ENCODE peak calls at places on chromosomes 3 and 15, in four cellular contexts. T is HCT116, V is neural progenitor cell, C is GM23338. N is an unnamed sample.

GRCh38 chr15:51861557-51862350 is 32.3 kb downstream of the TMOD3 start:
- DNase-seq in C (no peak), V (no peak), T (no peak), N (no peak)

GRCh38 chr3:48739955-48740823 is 23.2 kb upstream of the IP6K2 start:
- DNase-seq in C (peak), T (peak), V (peak), N (peak)

GRCh38 chr3:110314512-110315114 is 757.0 kb upstream of the NECTIN3 start:
- DNase-seq in C (peak), V (peak), T (peak), N (peak)

GRCh38 chr15:62834686-62835279 is 207.8 kb upstream of the TPM1 start:
- DNase-seq in C (no peak), T (no peak), V (no peak), N (no peak)

GRCh38 chr15:100910119-100910518 is 9.0 kb upstream of the LRRK1 start:
- DNase-seq in T (no peak), C (peak), V (peak), N (no peak)

GRCh38 chr3:14391033-14391432 is 11.4 kb upstream of the SLC6A6 start:
- DNase-seq in T (no peak), V (no peak), C (no peak), N (no peak)

GRCh38 chr3:190307164-190307545 is 15.1 kb downstream of the CLDN1 start:
- DNase-seq in C (no peak), T (no peak), V (no peak), N (no peak)

GRCh38 chr3:53166781-53167291 is 5.8 kb downstream of the PRKCD start:
- DNase-seq in T (no peak), C (no peak), V (no peak), N (no peak)

GRCh38 chr3:11651900-11652299 is 8.2 kb upstream of the VGLL4 start:
- DNase-seq in V (peak), C (peak), T (peak), N (peak)

GRCh38 chr3:35500641-35501353 is 138.5 kb upstream of the ARPP21 start:
- DNase-seq in V (no peak), T (no peak), C (no peak), N (no peak)

GRCh38 chr15:71105444-71105843 is 9.8 kb upstream of the THSD4 start:
- DNase-seq in V (no peak), C (no peak), T (no peak), N (no peak)

GRCh38 chr15:90379263-90379662 is 8.8 kb upstream of the IQGAP1 start:
- DNase-seq in T (no peak), V (no peak), C (no peak), N (no peak)

GRCh38 chr3:13013994-13014754 is 59.1 kb downstream of the IQSEC1 start:
- DNase-seq in V (no peak), T (no peak), C (no peak), N (peak)

GRCh38 chr3:178320481-178321352 is 215.5 kb upstream of the KCNMB2 start:
- DNase-seq in T (no peak), C (no peak), V (no peak), N (no peak)

GRCh38 chr3:149486726-149487125 is 12.2 kb downstream of the TM4SF4 start:
- DNase-seq in T (no peak), V (no peak), C (no peak), N (no peak)

GRCh38 chr3:58323795-58324674 is 8.7 kb upstream of the PXK start:
- DNase-seq in V (no peak), T (no peak), C (no peak), N (no peak)

GRCh38 chr3:50222169-50222528 is 13.9 kb upstream of the GNAI2 start:
- DNase-seq in V (no peak), T (no peak), C (no peak), N (no peak)

DNA sequence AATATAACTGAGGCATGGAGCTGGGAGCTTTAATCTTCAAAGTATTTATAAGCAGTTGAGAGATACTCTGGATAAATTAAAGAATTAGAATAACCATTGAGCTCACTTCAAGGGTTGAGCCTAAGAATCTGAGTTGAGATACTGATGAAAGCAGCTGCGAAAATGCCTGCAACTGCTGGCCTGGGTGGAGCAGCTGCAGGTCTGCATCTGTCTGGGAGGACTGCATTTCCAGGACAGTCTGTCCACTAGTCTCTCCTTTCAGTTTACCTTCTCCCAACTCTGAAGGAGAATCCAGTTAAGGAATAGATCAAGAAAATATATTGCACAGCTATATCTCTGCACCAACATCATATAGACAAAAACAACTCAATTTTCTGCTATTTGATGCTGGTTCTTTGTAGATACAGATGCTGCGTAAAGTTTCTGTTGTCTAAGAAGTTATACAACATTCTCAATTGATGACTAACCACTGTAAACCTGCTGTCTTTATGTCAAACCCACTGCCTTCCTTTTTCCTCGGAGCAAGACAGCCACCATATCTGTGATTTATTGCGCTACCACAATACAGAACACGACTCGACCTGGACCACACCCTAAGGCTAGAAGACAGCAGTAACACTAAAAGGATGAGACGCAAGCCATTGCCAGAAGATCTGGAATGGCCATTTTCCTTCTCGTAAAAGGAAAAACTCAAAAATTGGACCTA is 245.1 kb downstream of the MAGI1 start:
- DNase-seq in T (no peak), C (no peak), V (no peak), N (no peak)
- TF ChIP-seq EZH2phosphoT487 in T (no peak), C (no peak), V (no peak), N (no peak)

DNA sequence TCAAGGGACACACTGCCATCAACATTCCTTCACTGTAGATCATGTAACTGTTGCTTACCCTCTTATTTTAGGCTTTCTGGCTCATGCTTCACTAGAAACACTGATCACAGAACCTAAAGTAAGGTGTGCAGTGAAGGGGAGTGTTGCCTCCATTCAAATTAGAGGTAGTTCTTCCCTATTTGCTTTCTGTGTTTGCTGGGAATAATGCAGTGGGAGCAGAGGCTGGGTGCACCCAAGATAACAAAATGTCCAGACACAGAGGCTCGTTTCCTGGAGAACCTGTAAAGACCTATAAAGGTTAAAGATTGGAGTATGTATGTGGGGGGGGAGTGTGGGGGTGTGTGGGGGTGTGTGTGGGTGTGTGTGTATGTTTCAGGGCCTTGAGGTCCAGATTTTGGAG is 2.1 kb upstream of the CLDN18 start:
- DNase-seq in T (no peak), C (no peak), V (no peak), N (no peak)
- H2AFZ ChIP-seq in T (no peak), C (no peak), V (no peak), N (no peak)

GRCh38 chr15:80404057-80404718 is at the start of gene ARNT2:
- DNase-seq in C (peak), T (no peak), V (peak), N (no peak)
- TF ChIP-seq EZH2phosphoT487 in C (no peak), T (no peak), V (no peak), N (no peak)

GRCh38 chr3:70853161-70853560 is 540.7 kb upstream of the MDFIC2 start:
- DNase-seq in C (no peak), T (no peak), V (no peak), N (no peak)

GRCh38 chr3:70851066-70851465 is 538.6 kb upstream of the MDFIC2 start:
- DNase-seq in C (no peak), V (no peak), T (no peak), N (no peak)

GRCh38 chr3:70855139-70855538 is 542.7 kb upstream of the MDFIC2 start:
- DNase-seq in C (no peak), T (no peak), V (no peak), N (no peak)

GRCh38 chr3:70856414-70857162 is 544.1 kb upstream of the MDFIC2 start:
- DNase-seq in C (no peak), T (no peak), V (no peak), N (no peak)

GRCh38 chr3:70854108-70854507 is 541.7 kb upstream of the MDFIC2 start:
- DNase-seq in C (peak), T (no peak), V (peak), N (no peak)
- H2AFZ ChIP-seq in C (no peak), T (no peak), V (no peak), N (no peak)

GRCh38 chr15:25770031-25770430 is 93.1 kb downstream of the ATP10A start:
- DNase-seq in T (no peak), C (no peak), V (no peak), N (no peak)
- TF ChIP-seq EZH2phosphoT487 in T (no peak), C (no peak), V (no peak), N (no peak)